ENCODE peak calls at places on chromosome 11, in six cellular contexts. K is lung, Z is psoas muscle, T is HCT116, I is RWPE2, W is tibial artery. Q is an unnamed sample.

GRCh38 chr11:89443366-89444303 is 47.5 kb downstream of the NOX4 start:
- DNase-seq in W (no peak), T (no peak), I (no peak), K (no peak), Z (no peak), Q (no peak)

GRCh38 chr11:68127791-68128681 is 6.8 kb upstream of the CHKA start:
- DNase-seq in K (peak; percentile 77), T (peak; percentile 22), I (no peak), W (peak; percentile 74), Z (peak; percentile 67), Q (no peak)

GRCh38 chr11:114886644-114887259 is 208.4 kb downstream of the NXPE2 start:
- DNase-seq in I (no peak), T (no peak), K (no peak), Z (no peak), W (no peak), Q (no peak)

GRCh38 chr11:2167141-2168045 is 4.2 kb downstream of the TH start:
- DNase-seq in W (no peak), T (no peak), K (no peak), Z (no peak), I (no peak), Q (no peak)

GRCh38 chr11:119903389-119903788 is 174.4 kb upstream of the NECTIN1 start:
- DNase-seq in T (no peak), W (no peak), I (no peak), K (no peak), Z (no peak), Q (no peak)

GRCh38 chr11:132300283-132300682 is 929.9 kb downstream of the NTM start:
- DNase-seq in W (no peak), Z (no peak), K (no peak), I (no peak), T (no peak), Q (no peak)

GRCh38 chr11:47271328-47271727 is 1.4 kb downstream of the MADD start:
- DNase-seq in W (no peak), K (no peak), I (no peak), Z (no peak), T (no peak), Q (no peak)

GRCh38 chr11:953513-953912 is 27.8 kb downstream of the AP2A2 start:
- DNase-seq in Z (no peak), K (no peak), T (no peak), W (no peak), I (no peak), Q (no peak)

GRCh38 chr11:65856689-65857499 is 1.1 kb downstream of the CFL1 start:
- DNase-seq in T (no peak), Z (peak; percentile 90), I (peak; percentile 75), W (peak; percentile 92), K (peak; percentile 87), Q (no peak)

GRCh38 chr11:125407046-125407445 is 89.0 kb downstream of the FEZ1 start:
- DNase-seq in K (no peak), I (no peak), W (no peak), T (no peak), Z (no peak), Q (no peak)

GRCh38 chr11:134041349-134041748 is 27.5 kb upstream of the JAM3 start:
- DNase-seq in Z (no peak), K (no peak), I (no peak), T (no peak), W (no peak), Q (no peak)

GRCh38 chr11:126113012-126113411 is 50.3 kb upstream of the CDON start:
- DNase-seq in K (no peak), I (no peak), T (no peak), W (no peak), Z (no peak), Q (no peak)

GRCh38 chr11:62242021-62242420 is at the start of gene SCGB1D2:
- DNase-seq in W (no peak), T (no peak), K (no peak), Z (peak; percentile 81), I (no peak), Q (peak; percentile 66)

GRCh38 chr11:46519351-46519750 is 74.5 kb downstream of the AMBRA1 start:
- DNase-seq in W (no peak), I (no peak), Z (no peak), K (no peak), T (no peak), Q (no peak)

GRCh38 chr11:103832762-103833161 is 203.7 kb upstream of the DDI1 start:
- DNase-seq in Z (no peak), I (no peak), W (no peak), K (no peak), T (no peak), Q (no peak)

GRCh38 chr11:40514124-40514523 is 945.3 kb downstream of the LRRC4C start:
- DNase-seq in Z (no peak), K (no peak), T (no peak), W (no peak), I (no peak), Q (peak; percentile 31)

GRCh38 chr11:96328395-96329010 is 14.5 kb downstream of the MAML2 start:
- DNase-seq in T (no peak), K (no peak), I (no peak), Z (no peak), W (no peak), Q (no peak)

GRCh38 chr11:126695293-126695692 is 305.3 kb downstream of the KIRREL3 start:
- DNase-seq in W (no peak), K (no peak), T (no peak), Z (no peak), I (no peak), Q (no peak)

GRCh38 chr11:102139081-102139498 is 28.8 kb downstream of the YAP1 start:
- DNase-seq in Z (no peak), W (peak; percentile 70), K (no peak), T (no peak), I (no peak), Q (no peak)

GRCh38 chr11:70498171-70498571 is 99.8 kb downstream of the CTTN start:
- DNase-seq in Z (peak; percentile 42), I (peak; percentile 24), K (no peak), W (peak; percentile 33), T (no peak), Q (no peak)
- H3K27ac ChIP-seq in Z (no peak overlapping the region), I (no peak overlapping the region), K (no peak overlapping the region), W (no peak overlapping the region), T (no peak overlapping the region), Q (no peak overlapping the region)

GRCh38 chr11:18064035-18064434 is 18.0 kb upstream of the TPH1 start:
- DNase-seq in Z (no peak), I (no peak), T (no peak), W (no peak), K (no peak), Q (no peak)

GRCh38 chr11:18064450-18065048 is 18.5 kb upstream of the TPH1 start:
- DNase-seq in Z (no peak), W (no peak), I (no peak), K (no peak), T (no peak), Q (no peak)

GRCh38 chr11:18065572-18065971 is 19.5 kb upstream of the TPH1 start:
- DNase-seq in W (no peak), I (no peak), T (no peak), K (no peak), Z (no peak), Q (peak; percentile 55)

GRCh38 chr11:18066626-18067025 is 20.6 kb upstream of the TPH1 start:
- DNase-seq in I (no peak), W (no peak), T (no peak), Z (no peak), K (no peak), Q (no peak)

GRCh38 chr11:18067372-18067771 is 21.3 kb upstream of the TPH1 start:
- DNase-seq in I (no peak), K (no peak), T (no peak), Z (no peak), W (no peak), Q (no peak)
- H3K27ac ChIP-seq in I (no peak overlapping the region), K (no peak overlapping the region), T (no peak overlapping the region), Z (no peak overlapping the region), W (no peak overlapping the region), Q (no peak overlapping the region)

DNA sequence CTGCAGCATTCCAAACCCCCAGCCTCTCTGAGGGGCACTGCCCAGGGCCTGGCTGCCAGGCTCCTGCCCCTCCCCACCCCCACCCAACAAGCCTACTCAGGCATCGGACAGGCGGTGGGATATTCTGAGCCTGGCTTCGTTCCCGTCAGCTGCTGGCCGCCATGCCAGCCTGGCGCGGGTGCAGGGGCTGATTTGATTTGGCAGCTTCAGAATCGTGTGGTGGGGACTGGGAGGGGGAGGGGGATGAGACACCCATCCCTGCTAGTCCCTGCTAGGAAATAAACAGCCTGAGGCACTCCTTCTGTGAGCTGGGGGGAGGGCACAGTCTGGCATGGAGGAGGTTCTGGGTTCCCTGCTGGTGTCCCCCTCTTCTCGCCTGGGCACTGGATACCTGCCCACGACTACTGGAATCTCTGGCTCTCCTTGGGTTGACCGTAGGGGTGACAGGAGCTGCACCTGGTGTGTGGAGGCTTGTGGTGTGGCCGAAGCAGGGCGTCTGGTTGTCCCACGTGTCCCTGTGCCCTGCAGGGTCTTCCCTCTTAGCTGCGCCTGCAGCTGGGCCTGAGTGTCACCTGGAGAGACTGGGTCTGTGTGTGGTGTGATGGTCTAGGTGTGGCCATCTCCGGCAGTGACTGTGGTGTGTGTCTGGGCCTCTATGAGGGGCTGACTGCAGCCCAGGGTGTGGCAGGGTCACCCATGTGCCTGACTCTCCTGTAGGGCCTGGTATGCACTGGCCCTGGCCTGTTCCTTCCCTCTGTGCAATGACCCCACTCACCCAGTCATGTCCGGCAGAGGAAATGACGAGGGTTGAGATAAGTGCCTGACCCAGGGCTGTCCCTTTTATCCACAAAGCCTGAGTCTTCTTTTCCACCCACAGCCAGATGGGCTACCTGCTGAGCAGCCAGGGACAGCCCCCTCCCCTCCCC is 42.2 kb downstream of the PDE2A start:
- DNase-seq in Z (peak; percentile 87), I (no peak), W (peak; percentile 72), K (no peak), T (no peak), Q (no peak)
- H3K27ac ChIP-seq in Z (peak overlapping the region; percentile 77), I (no peak overlapping the region), W (peak overlapping the region; percentile 42), K (peak overlapping the region; percentile 27), T (no peak overlapping the region), Q (no peak overlapping the region)

DNA sequence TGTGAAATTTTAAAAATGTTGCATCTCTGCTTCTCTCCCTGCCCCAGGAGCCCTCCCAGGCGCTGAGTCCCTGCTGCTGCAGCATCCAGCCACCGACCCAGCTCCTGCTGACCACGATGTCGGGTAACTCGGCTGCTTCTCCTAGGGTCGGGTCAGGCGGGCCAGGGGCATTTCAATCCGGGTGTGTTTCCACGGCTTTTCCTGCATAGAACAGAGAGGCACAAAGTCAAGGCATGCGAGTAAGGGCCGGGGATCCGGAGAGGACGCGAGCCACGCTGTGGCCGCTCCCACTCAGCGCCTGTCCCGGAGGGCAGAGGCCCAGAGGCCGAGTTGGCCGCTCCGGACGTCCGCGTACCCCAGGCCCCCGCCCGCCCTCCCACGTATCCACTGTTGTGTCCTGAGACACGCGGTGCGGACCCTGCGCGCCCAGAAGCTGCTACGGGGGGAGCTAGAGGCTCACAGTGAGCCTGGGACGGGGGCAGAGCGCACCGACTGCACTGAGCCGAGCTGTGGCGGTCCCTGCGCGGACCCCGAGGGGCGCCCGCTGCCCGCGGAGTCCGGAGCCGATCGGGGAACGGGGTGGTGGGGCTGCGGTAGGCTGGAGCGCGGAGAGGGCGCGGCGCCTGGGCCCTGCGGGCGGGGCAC is at the start of gene POU2AF3:
- DNase-seq in Z (peak; percentile 65), W (no peak), K (no peak), T (no peak), I (no peak), Q (no peak)
- H3K27ac ChIP-seq in Z (peak within 1 kb of the TSS; percentile 47), W (peak within 1 kb of the TSS; percentile 85), K (no peak within 1 kb of the TSS), T (no peak within 1 kb of the TSS), I (no peak within 1 kb of the TSS), Q (no peak within 1 kb of the TSS)

Q was measured in epithelial cell of prostate.